ENCODE peak calls at places on chromosomes 6 and 20, in five cellular contexts. R is hepatocyte, F is fibroblast of lung, B is uterus, K is pancreas. T is an unnamed sample.

GRCh38 chr20:53434662-53435061 is 159.0 kb downstream of the ZNF217 start:
- DNase-seq in R (no peak), F (peak), B (no peak), K (no peak), T (no peak)

GRCh38 chr20:9927224-9927623 is 88.3 kb upstream of the PAK5 start:
- DNase-seq in R (no peak), F (no peak), B (no peak), K (no peak), T (peak)

GRCh38 chr6:137013738-137014602 is 30.8 kb downstream of the IL20RA start:
- DNase-seq in R (peak), F (peak), B (peak), K (no peak), T (no peak)

GRCh38 chr20:5667703-5668528 is 82.3 kb upstream of the SHLD1 start:
- DNase-seq in R (no peak), F (peak), B (no peak), K (no peak), T (no peak)

GRCh38 chr6:156698239-156699016 is 78.8 kb upstream of the ARID1B start:
- DNase-seq in R (no peak), F (no peak), B (no peak), K (no peak), T (no peak)

GRCh38 chr6:108175592-108176279 is 9.9 kb downstream of the NR2E1 start:
- DNase-seq in R (no peak), F (no peak), B (no peak), K (peak), T (no peak)

GRCh38 chr20:32607727-32608663 is 22.9 kb upstream of the NOL4L start:
- DNase-seq in R (no peak), F (no peak), B (no peak), K (no peak), T (no peak)

GRCh38 chr20:53642196-53643030 is 48.8 kb upstream of the ZNF217 start:
- DNase-seq in R (peak), F (no peak), B (no peak), K (peak), T (no peak)

GRCh38 chr20:32709528-32710121 is 33.6 kb downstream of the COMMD7 start:
- DNase-seq in R (peak), F (no peak), B (no peak), K (no peak), T (no peak)

GRCh38 chr6:169454204-169454871 is 200.7 kb upstream of the THBS2 start:
- DNase-seq in R (peak), F (peak), B (peak), K (no peak), T (no peak)

GRCh38 chr6:127118505-127119360 is at the start of gene RSPO3:
- DNase-seq in R (peak), F (peak), B (peak), K (peak), T (no peak)

GRCh38 chr6:3325210-3325609 is 66.5 kb downstream of the PSMG4 start:
- DNase-seq in R (no peak), F (peak), B (peak), K (no peak), T (no peak)

GRCh38 chr6:72621243-72622093 is at the start of gene KCNQ5:
- DNase-seq in R (peak), F (no peak), B (no peak), K (no peak), T (no peak)

GRCh38 chr6:33717857-33718552 is 6.5 kb upstream of the UQCC2 start:
- DNase-seq in R (peak), F (no peak), B (peak), K (no peak), T (no peak)

GRCh38 chr6:142735182-142735581 is 209.8 kb downstream of the HIVEP2 start:
- DNase-seq in R (no peak), F (peak), B (no peak), K (no peak), T (no peak)

GRCh38 chr6:158290659-158291058 is 21.6 kb upstream of the TULP4 start:
- DNase-seq in R (no peak), F (no peak), B (no peak), K (no peak), T (no peak)

GRCh38 chr6:42120895-42121865 is 21.2 kb downstream of the C6orf132 start:
- DNase-seq in R (no peak), F (peak), B (no peak), K (no peak), T (no peak)

GRCh38 chr6:139536751-139537617 is 162.5 kb upstream of the CITED2 start:
- DNase-seq in R (no peak), F (peak), B (no peak), K (no peak), T (peak)

GRCh38 chr20:11375966-11376365 is 541.7 kb upstream of the BTBD3 start:
- DNase-seq in R (no peak), F (no peak), B (no peak), K (no peak), T (no peak)

GRCh38 chr6:105184921-105185320 is 5.1 kb upstream of the POPDC3 start:
- DNase-seq in R (no peak), F (no peak), B (no peak), K (no peak), T (no peak)

GRCh38 chr20:20224806-20225205 is 143.1 kb upstream of the INSM1 start:
- DNase-seq in R (no peak), F (no peak), B (no peak), K (no peak), T (no peak)

DNA sequence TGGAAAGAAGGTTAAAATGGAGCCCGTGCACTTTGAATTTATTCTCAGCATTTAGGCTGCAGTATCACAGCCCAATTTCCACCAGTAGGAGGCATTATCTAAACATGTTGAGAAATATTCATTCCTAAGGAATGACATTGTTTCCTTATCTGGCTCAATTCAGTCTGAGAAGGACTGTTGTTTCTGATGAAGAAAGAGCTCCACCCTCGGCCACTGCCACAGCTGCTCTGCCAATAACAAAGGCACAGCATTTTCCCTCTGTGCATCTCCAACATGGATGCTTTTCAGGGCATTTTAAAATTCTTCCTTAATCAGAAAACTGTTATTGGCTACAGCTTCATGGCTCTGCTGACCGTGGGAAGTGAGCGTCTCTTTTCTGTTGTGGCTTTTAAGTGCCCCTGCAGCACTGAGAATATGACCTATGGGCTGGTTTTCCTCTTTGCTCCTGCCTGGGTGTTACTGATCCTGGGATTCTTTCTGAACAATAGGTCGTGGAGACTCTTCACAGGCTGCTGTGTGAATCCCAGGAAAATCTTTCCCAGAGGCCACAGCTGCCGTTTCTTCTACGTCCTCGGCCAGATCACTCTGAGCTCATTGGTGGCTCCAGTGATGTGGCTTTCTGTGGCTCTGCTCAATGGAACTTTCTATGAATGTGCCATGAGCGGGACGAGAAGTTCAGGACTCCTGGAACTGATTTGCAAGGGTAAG is at the start of gene CALHM5:
- DNase-seq in R (peak), F (peak), B (peak), K (no peak), T (no peak)
- H3K4me3 ChIP-seq in R (peak), F (peak), B (peak), K (no peak), T (no peak)

GRCh38 chr6:21587182-21587924 is 6.2 kb upstream of the SOX4 start:
- DNase-seq in R (peak), F (peak), B (peak), K (peak), T (no peak)
- TF ChIP-seq CTCF in R (peak), F (peak), B (no peak), K (no peak), T (no peak)

GRCh38 chr6:98824163-98824906 is 10.0 kb upstream of the POU3F2 start:
- DNase-seq in R (no peak), F (no peak), B (no peak), K (no peak), T (no peak)
- H3K4me3 ChIP-seq in R (no peak), F (no peak), B (no peak), K (no peak), T (no peak)

GRCh38 chr20:13708234-13708633 is 69.5 kb upstream of the TASP1 start:
- DNase-seq in R (no peak), F (no peak), B (no peak), K (no peak), T (no peak)

GRCh38 chr20:13700761-13701160 is 62.0 kb upstream of the TASP1 start:
- DNase-seq in R (no peak), F (no peak), B (no peak), K (no peak), T (no peak)

GRCh38 chr20:13701486-13701885 is 62.8 kb upstream of the TASP1 start:
- DNase-seq in R (no peak), F (no peak), B (no peak), K (no peak), T (peak)

GRCh38 chr20:13703265-13703664 is 64.5 kb upstream of the TASP1 start:
- DNase-seq in R (no peak), F (no peak), B (no peak), K (no peak), T (no peak)
- TF ChIP-seq CTCF in R (no peak), F (no peak), B (no peak), K (no peak), T (no peak)

GRCh38 chr6:88114838-88115237 is 51.3 kb downstream of the CNR1 start:
- DNase-seq in R (no peak), F (no peak), B (no peak), K (no peak), T (no peak)
- H3K4me3 ChIP-seq in R (no peak), F (no peak), B (no peak), K (no peak), T (no peak)

GRCh38 chr20:50713677-50714101 is 17.7 kb upstream of the PARD6B start:
- DNase-seq in R (peak), F (peak), B (peak), K (no peak), T (no peak)
- TF ChIP-seq CTCF in R (peak), F (peak), B (peak), K (peak), T (no peak)

GRCh38 chr20:34875657-34876160 is 703 bp upstream of the ACSS2 start:
- DNase-seq in R (no peak), F (no peak), B (no peak), K (no peak), T (no peak)
- H3K4me3 ChIP-seq in R (no peak), F (peak), B (peak), K (no peak), T (peak)